ENCODE peak calls at places on chromosome 22, in six cellular contexts. L is IMR-90, B is AG04450, V is body of pancreas, X is caudate nucleus, C is PC-3. I is an unnamed sample.
A peak's percentile ranks its signal among the peaks of the same experiment; 100 is the strongest.

GRCh38 chr22:29394931-29395581 is 6.7 kb upstream of the AP1B1 start:
- DNase-seq in L (peak; percentile 72), B (peak; percentile 46), V (peak; percentile 80), X (peak; percentile 26), C (peak; percentile 74), I (peak; percentile 83)

GRCh38 chr22:49574861-49575702 is 252.6 kb downstream of the BRD1 start:
- DNase-seq in L (no peak), B (no peak), V (no peak), X (no peak), C (no peak), I (no peak)

GRCh38 chr22:29391546-29391945 is 3.2 kb upstream of the AP1B1 start:
- DNase-seq in L (no peak), B (no peak), V (no peak), X (no peak), C (no peak), I (no peak)

GRCh38 chr22:17540481-17540880 is 22.8 kb upstream of the SLC25A18 start:
- DNase-seq in L (no peak), B (no peak), V (no peak), X (no peak), C (no peak), I (no peak)

GRCh38 chr22:46030241-46030880 is 53.4 kb upstream of the WNT7B start:
- DNase-seq in L (no peak), B (no peak), V (peak; percentile 10), X (no peak), C (no peak), I (no peak)

GRCh38 chr22:30444632-30445437 is 19.3 kb downstream of the MTFP1 start:
- DNase-seq in L (peak; percentile 52), B (no peak), V (peak; percentile 68), X (peak; percentile 4), C (peak; percentile 65), I (peak; percentile 74)

GRCh38 chr22:31947296-31947695 is 3.0 kb downstream of the YWHAH start:
- DNase-seq in L (no peak), B (no peak), V (no peak), X (no peak), C (no peak), I (no peak)

GRCh38 chr22:49956914-49957825 is 3.4 kb upstream of the PIM3 start:
- DNase-seq in L (no peak), B (no peak), V (no peak), X (no peak), C (no peak), I (no peak)

GRCh38 chr22:45638834-45639746 is 32.5 kb upstream of the ATXN10 start:
- DNase-seq in L (no peak), B (no peak), V (no peak), X (no peak), C (peak; percentile 77), I (peak; percentile 89)

GRCh38 chr22:47188337-47189055 is 426.0 kb downstream of the TBC1D22A start:
- DNase-seq in L (no peak), B (no peak), V (no peak), X (no peak), C (no peak), I (no peak)

GRCh38 chr22:27380826-27381225 is 420.7 kb downstream of the MN1 start:
- DNase-seq in L (no peak), B (no peak), V (no peak), X (no peak), C (no peak), I (no peak)

GRCh38 chr22:44707752-44708151 is 5.7 kb downstream of the PRR5 start:
- DNase-seq in L (peak; percentile 70), B (no peak), V (no peak), X (no peak), C (peak; percentile 49), I (peak; percentile 84)

GRCh38 chr22:38549106-38549884 is 20.7 kb downstream of the DMC1 start:
- DNase-seq in L (no peak), B (no peak), V (no peak), X (no peak), C (peak; percentile 75), I (no peak)
- H3K27ac ChIP-seq in L (no peak overlapping the region), B (no peak overlapping the region), V (no peak overlapping the region), X (no peak overlapping the region), C (no peak overlapping the region), I (no peak overlapping the region)

GRCh38 chr22:19565382-19565902 is 41.2 kb upstream of the CLDN5 start:
- DNase-seq in L (no peak), B (no peak), V (no peak), X (no peak), C (no peak), I (no peak)
- H3K27ac ChIP-seq in L (no peak overlapping the region), B (no peak overlapping the region), V (no peak overlapping the region), X (no peak overlapping the region), C (peak overlapping the region; percentile 64), I (no peak overlapping the region)

GRCh38 chr22:41808400-41808799 is 7.9 kb downstream of the CCDC134 start:
- DNase-seq in L (no peak), B (no peak), V (no peak), X (no peak), C (no peak), I (no peak)
- H3K27ac ChIP-seq in L (no peak overlapping the region), B (no peak overlapping the region), V (no peak overlapping the region), X (no peak overlapping the region), C (no peak overlapping the region), I (no peak overlapping the region)

GRCh38 chr22:24109649-24110048 is 71.6 kb upstream of the SUSD2 start:
- DNase-seq in L (no peak), B (no peak), V (no peak), X (no peak), C (no peak), I (no peak)

GRCh38 chr22:24107668-24108067 is 73.6 kb upstream of the SUSD2 start:
- DNase-seq in L (peak; percentile 90), B (peak; percentile 83), V (peak; percentile 39), X (peak; percentile 37), C (peak; percentile 37), I (peak; percentile 96)

GRCh38 chr22:24105661-24106060 is 75.6 kb upstream of the SUSD2 start:
- DNase-seq in L (no peak), B (no peak), V (no peak), X (no peak), C (no peak), I (no peak)

GRCh38 chr22:24106385-24107381 is 74.6 kb upstream of the SUSD2 start:
- DNase-seq in L (no peak), B (no peak), V (no peak), X (no peak), C (no peak), I (no peak)

GRCh38 chr22:24108073-24108472 is 73.2 kb upstream of the SUSD2 start:
- DNase-seq in L (no peak), B (no peak), V (no peak), X (no peak), C (no peak), I (no peak)
- H3K27ac ChIP-seq in L (no peak overlapping the region), B (no peak overlapping the region), V (no peak overlapping the region), X (peak overlapping the region; percentile 75), C (no peak overlapping the region), I (peak overlapping the region; percentile 36)

GRCh38 chr22:20951151-20951931 is 15.7 kb upstream of the AIFM3 start:
- DNase-seq in L (no peak), B (no peak), V (no peak), X (no peak), C (no peak), I (no peak)

GRCh38 chr22:20952544-20953341 is 14.3 kb upstream of the AIFM3 start:
- DNase-seq in L (no peak), B (no peak), V (no peak), X (no peak), C (no peak), I (no peak)

GRCh38 chr22:20951932-20952380 is 15.1 kb upstream of the AIFM3 start:
- DNase-seq in L (no peak), B (no peak), V (no peak), X (no peak), C (no peak), I (no peak)

GRCh38 chr22:20953668-20954500 is 13.2 kb upstream of the AIFM3 start:
- DNase-seq in L (peak; percentile 47), B (no peak), V (peak; percentile 32), X (no peak), C (no peak), I (peak; percentile 64)

GRCh38 chr22:20953342-20953608 is 13.8 kb upstream of the AIFM3 start:
- DNase-seq in L (no peak), B (no peak), V (no peak), X (no peak), C (no peak), I (no peak)
- H3K27ac ChIP-seq in L (no peak overlapping the region), B (no peak overlapping the region), V (no peak overlapping the region), X (no peak overlapping the region), C (no peak overlapping the region), I (no peak overlapping the region)

DNA sequence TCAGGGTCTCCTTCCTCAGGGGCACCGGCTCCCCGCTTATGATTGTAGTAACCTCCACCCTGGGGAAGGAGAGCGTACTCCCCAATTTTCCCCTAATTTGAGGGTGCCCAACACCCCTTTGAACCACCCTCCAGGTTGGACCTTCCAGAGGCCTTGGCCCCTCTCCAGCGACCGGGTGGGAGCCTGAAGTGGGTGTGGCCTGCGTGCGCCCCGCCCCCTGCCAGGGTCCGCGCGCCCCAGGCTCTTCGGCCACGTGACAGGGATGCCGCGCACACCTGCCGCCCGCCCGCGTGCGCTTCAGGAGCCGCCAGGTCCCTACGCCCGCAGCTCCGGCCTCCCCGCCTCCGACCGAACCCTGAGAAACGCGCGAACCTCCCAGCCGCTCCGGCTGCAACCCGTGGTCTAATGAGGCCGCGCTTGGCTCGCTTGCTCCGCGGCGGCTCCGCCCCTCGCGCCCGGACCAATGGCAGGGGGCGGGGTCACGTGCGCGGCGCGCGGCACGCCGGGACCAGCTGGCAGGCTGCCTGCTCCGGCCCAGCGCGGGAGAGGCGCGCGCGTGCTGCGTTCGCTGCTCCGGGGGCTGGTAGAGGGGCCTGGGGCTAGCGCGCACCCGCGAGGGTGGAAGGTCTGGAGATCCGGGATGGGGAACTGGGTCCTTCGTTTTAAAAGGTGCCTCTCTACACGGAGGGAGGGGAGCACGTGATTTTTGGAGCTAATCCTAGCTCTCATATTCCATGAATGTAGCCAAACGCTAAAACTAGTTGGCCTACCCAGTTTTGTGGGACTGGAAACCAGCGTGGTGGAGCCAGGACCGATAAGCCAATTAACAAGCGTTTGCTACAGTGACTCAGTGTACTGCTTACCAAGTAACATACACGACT is at the start of gene FOXRED2:
- DNase-seq in L (peak; percentile 68), B (peak; percentile 41), V (peak; percentile 91), X (peak; percentile 77), C (peak; percentile 28), I (peak; percentile 95)
- H3K27ac ChIP-seq in L (peak within 1 kb of the TSS; percentile 54), B (peak within 1 kb of the TSS; percentile 31), V (peak within 1 kb of the TSS; percentile 57), X (peak within 1 kb of the TSS; percentile 81), C (no peak within 1 kb of the TSS), I (peak within 1 kb of the TSS; percentile 30)

DNA sequence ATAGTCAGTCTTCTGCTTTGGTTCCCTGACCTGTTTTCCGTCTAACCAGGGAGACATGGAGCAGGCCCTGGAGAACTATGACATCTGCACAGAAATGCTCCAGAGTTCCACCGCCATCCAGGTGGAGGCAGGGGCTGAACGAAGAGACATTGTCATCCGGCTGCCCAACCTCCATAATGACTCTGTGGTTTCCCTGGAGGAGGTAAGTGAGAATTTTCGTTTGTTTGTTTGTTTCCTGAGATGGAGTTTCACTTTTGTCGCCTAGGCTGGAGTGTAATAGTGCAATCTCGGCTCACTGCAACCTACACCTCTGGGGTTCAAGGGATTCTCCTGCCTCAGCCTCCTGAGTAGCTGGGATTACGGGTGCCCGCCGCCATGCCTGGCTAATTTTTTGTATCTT is 52.9 kb downstream of the CABIN1 start:
- DNase-seq in L (no peak), B (no peak), V (no peak), X (no peak), C (no peak), I (no peak)
- H3K27ac ChIP-seq in L (no peak overlapping the region), B (no peak overlapping the region), V (no peak overlapping the region), X (no peak overlapping the region), C (no peak overlapping the region), I (no peak overlapping the region)

I was measured in GM23248.